ENCODE peak calls at places on chromosome 1, in ten cellular contexts. P, H, S, K, U, F, T, Z, D and O are unnamed samples.

GRCh38 chr1:43241352-43241953 is 28.3 kb upstream of the TMEM125 start:
- DNase-seq in H (no peak), P (no peak), Z (no peak), S (peak), D (peak), T (no peak), U (peak), F (no peak), K (peak), O (no peak)

GRCh38 chr1:45018599-45019230 is 6.7 kb downstream of the UROD start:
- DNase-seq in K (peak), Z (no peak), F (peak), D (peak), S (peak), T (peak), H (no peak), U (peak), P (peak), O (peak)

GRCh38 chr1:16248603-16249534 is 11.9 kb upstream of the CPLANE2 start:
- DNase-seq in H (no peak), D (peak), P (peak), K (peak), T (no peak), F (peak), U (peak), S (no peak), Z (peak), O (peak)

GRCh38 chr1:28163496-28164120 is 12.9 kb downstream of the PTAFR start:
- DNase-seq in U (no peak), H (no peak), S (no peak), F (no peak), P (no peak), D (no peak), K (peak), T (no peak), Z (peak), O (no peak)

GRCh38 chr1:184892116-184892515 is 82.2 kb downstream of the NIBAN1 start:
- DNase-seq in D (no peak), P (no peak), U (no peak), H (no peak), T (peak), K (no peak), F (no peak), Z (no peak), S (no peak), O (no peak)

GRCh38 chr1:218671573-218671972 is 326.4 kb downstream of the TGFB2 start:
- DNase-seq in T (no peak), U (no peak), D (no peak), F (no peak), S (no peak), H (no peak), Z (no peak), K (no peak), P (peak), O (no peak)

GRCh38 chr1:235972316-235973090 is 92.4 kb downstream of the NID1 start:
- DNase-seq in U (no peak), K (peak), H (no peak), Z (no peak), P (peak), T (no peak), D (peak), F (peak), S (no peak), O (no peak)

GRCh38 chr1:43552813-43553212 is 22.1 kb downstream of the PTPRF start:
- DNase-seq in H (no peak), D (peak), P (no peak), Z (no peak), S (no peak), U (peak), F (no peak), K (peak), T (no peak), O (no peak)

GRCh38 chr1:69862906-69863305 is 295.2 kb downstream of the LRRC7 start:
- DNase-seq in D (no peak), S (no peak), Z (no peak), F (no peak), K (no peak), P (no peak), U (no peak), T (no peak), H (no peak), O (no peak)

GRCh38 chr1:80987106-80987505 is 813.6 kb upstream of the ADGRL2 start:
- DNase-seq in K (peak), Z (no peak), U (no peak), T (no peak), D (no peak), F (no peak), S (no peak), H (no peak), P (peak), O (no peak)

GRCh38 chr1:63010898-63011660 is 227.1 kb downstream of the ATG4C start:
- DNase-seq in T (no peak), U (no peak), P (peak), F (no peak), S (no peak), H (no peak), D (no peak), Z (no peak), K (no peak), O (no peak)

GRCh38 chr1:173496757-173497323 is 19.7 kb downstream of the PRDX6 start:
- DNase-seq in F (no peak), D (no peak), T (no peak), K (no peak), S (no peak), H (no peak), P (no peak), Z (no peak), U (no peak), O (no peak)

GRCh38 chr1:185208626-185209170 is 51.7 kb downstream of the SWT1 start:
- DNase-seq in Z (no peak), S (no peak), P (no peak), F (no peak), H (no peak), T (no peak), K (peak), D (no peak), U (no peak), O (no peak)

GRCh38 chr1:241406421-241406820 is 49.4 kb upstream of the RGS7 start:
- DNase-seq in T (no peak), D (no peak), S (no peak), Z (no peak), K (no peak), F (no peak), U (no peak), P (no peak), H (no peak), O (no peak)

GRCh38 chr1:218524526-218524925 is 179.4 kb downstream of the TGFB2 start:
- DNase-seq in T (no peak), P (no peak), D (no peak), S (no peak), U (no peak), K (no peak), H (no peak), Z (no peak), F (no peak), O (no peak)

GRCh38 chr1:223513309-223513708 is 120.1 kb downstream of the CCDC185 start:
- DNase-seq in P (no peak), U (no peak), Z (no peak), T (no peak), H (no peak), D (no peak), F (no peak), K (no peak), S (no peak), O (no peak)

GRCh38 chr1:166868639-166869038 is 7.4 kb downstream of the TADA1 start:
- DNase-seq in H (no peak), F (no peak), Z (no peak), K (no peak), P (no peak), U (no peak), D (no peak), T (no peak), S (no peak), O (no peak)

GRCh38 chr1:23930861-23931471 is 17.8 kb upstream of the CNR2 start:
- DNase-seq in U (no peak), Z (no peak), D (peak), K (peak), H (no peak), F (peak), P (no peak), T (no peak), S (no peak), O (peak)

GRCh38 chr1:172393354-172393753 is 27.1 kb upstream of the C1orf105 start:
- DNase-seq in P (no peak), D (no peak), Z (no peak), F (peak), T (peak), U (no peak), S (no peak), K (no peak), H (no peak), O (no peak)

GRCh38 chr1:196090226-196090625 is 518.0 kb downstream of the KCNT2 start:
- DNase-seq in D (no peak), P (no peak), U (no peak), T (no peak), Z (no peak), S (no peak), K (no peak), H (no peak), F (no peak), O (no peak)

GRCh38 chr1:237394263-237394662 is 352.3 kb downstream of the RYR2 start:
- DNase-seq in U (no peak), T (no peak), Z (no peak), S (no peak), K (no peak), H (no peak), F (no peak), D (no peak), P (no peak), O (no peak)

GRCh38 chr1:84247425-84248220 is 53.9 kb upstream of the SAMD13 start:
- DNase-seq in Z (no peak), K (peak), F (no peak), H (no peak), D (no peak), P (no peak), U (no peak), T (no peak), S (no peak), O (no peak)

GRCh38 chr1:47646676-47647075 is 208.8 kb downstream of the FOXD2 start:
- DNase-seq in P (no peak), U (no peak), H (no peak), S (no peak), Z (no peak), D (no peak), F (no peak), T (no peak), K (no peak), O (no peak)

GRCh38 chr1:26081267-26082019 is 14.0 kb upstream of the TRIM63 start:
- DNase-seq in Z (peak), F (no peak), D (no peak), P (no peak), T (no peak), S (no peak), H (no peak), K (no peak), U (no peak), O (no peak)

GRCh38 chr1:75129660-75130311 is 4.4 kb upstream of the LHX8 start:
- DNase-seq in D (no peak), K (no peak), P (no peak), H (no peak), F (no peak), U (no peak), Z (no peak), S (no peak), T (no peak), O (no peak)

GRCh38 chr1:235331391-235331790 is 3.0 kb downstream of the GGPS1 start:
- DNase-seq in F (no peak), K (no peak), U (no peak), S (no peak), T (no peak), H (no peak), D (no peak), P (no peak), Z (no peak), O (no peak)

GRCh38 chr1:156870734-156871133 is 10.1 kb downstream of the NTRK1 start:
- DNase-seq in H (no peak), Z (peak), T (no peak), P (no peak), S (no peak), D (peak), U (no peak), K (peak), F (no peak), O (no peak)

GRCh38 chr1:51945591-51945990 is 44.9 kb downstream of the RAB3B start:
- DNase-seq in S (no peak), H (no peak), F (no peak), U (no peak), T (no peak), Z (no peak), D (no peak), K (peak), P (no peak), O (no peak)

GRCh38 chr1:12231276-12231595 is 1.4 kb downstream of the VPS13D start:
- DNase-seq in H (no peak), T (no peak), K (peak), D (no peak), Z (no peak), P (no peak), F (no peak), S (no peak), U (no peak), O (no peak)

GRCh38 chr1:3393024-3393986 is 61.2 kb upstream of the ARHGEF16 start:
- DNase-seq in S (peak), P (no peak), H (no peak), F (no peak), K (no peak), U (no peak), Z (no peak), T (no peak), D (no peak), O (peak)

GRCh38 chr1:234495231-234495990 is 16.4 kb upstream of the TARBP1 start:
- DNase-seq in H (no peak), P (no peak), D (peak), F (no peak), K (peak), T (peak), U (no peak), S (no peak), Z (no peak), O (no peak)

GRCh38 chr1:225882699-225883615 is 777 bp upstream of the TMEM63A start:
- DNase-seq in S (no peak), U (peak), F (no peak), D (no peak), P (peak), Z (peak), K (peak), H (peak), T (peak), O (no peak)

GRCh38 chr1:3914911-3915310 is 14.8 kb upstream of the C1orf174 start:
- DNase-seq in D (no peak), P (no peak), H (no peak), T (no peak), S (no peak), F (no peak), U (no peak), Z (no peak), K (no peak), O (no peak)

GRCh38 chr1:161307230-161307768 is 2.5 kb downstream of the MPZ start:
- DNase-seq in P (no peak), Z (no peak), U (no peak), S (no peak), D (no peak), T (peak), H (no peak), K (peak), F (peak), O (no peak)

GRCh38 chr1:65958561-65959350 is 166.1 kb downstream of the PDE4B start:
- DNase-seq in S (no peak), D (peak), T (peak), K (peak), H (no peak), U (no peak), Z (no peak), F (peak), P (peak), O (no peak)

GRCh38 chr1:168287237-168287664 is 6.6 kb downstream of the TBX19 start:
- DNase-seq in P (no peak), Z (no peak), F (no peak), H (no peak), K (peak), D (peak), T (no peak), U (no peak), S (no peak), O (no peak)

GRCh38 chr1:227603327-227603726 is 40.0 kb downstream of the ZNF678 start:
- DNase-seq in F (no peak), T (no peak), P (no peak), D (no peak), Z (no peak), S (no peak), H (no peak), K (no peak), U (no peak), O (no peak)

GRCh38 chr1:192232859-192233417 is 74.7 kb downstream of the RGS18 start:
- DNase-seq in U (no peak), H (no peak), K (no peak), D (no peak), T (no peak), Z (no peak), F (no peak), S (no peak), P (no peak), O (no peak)